ENCODE peak calls at places on chromosome 5, in five cellular contexts. One of them, this sample, is unnamed.

GRCh38 chr5:142551242-142552067 is 134.4 kb downstream of the FGF1 start:
- DNase-seq in hepatocyte: peak
- DNase-seq in uterus: peak
- DNase-seq in OCI-LY7: no peak
- DNase-seq in ascending aorta: no peak
- DNase-seq in this sample: no peak

GRCh38 chr5:97125125-97125683 is 17.2 kb downstream of the LIX1 start:
- DNase-seq in hepatocyte: no peak
- DNase-seq in uterus: no peak
- DNase-seq in OCI-LY7: no peak
- DNase-seq in ascending aorta: no peak
- DNase-seq in this sample: no peak

GRCh38 chr5:98205691-98206461 is 567.6 kb upstream of the RGMB start:
- DNase-seq in hepatocyte: no peak
- DNase-seq in uterus: no peak
- DNase-seq in OCI-LY7: no peak
- DNase-seq in ascending aorta: no peak
- DNase-seq in this sample: no peak

GRCh38 chr5:83313431-83313830 is 158.1 kb upstream of the VCAN start:
- DNase-seq in hepatocyte: peak
- DNase-seq in uterus: no peak
- DNase-seq in OCI-LY7: no peak
- DNase-seq in ascending aorta: no peak
- DNase-seq in this sample: no peak

GRCh38 chr5:172678902-172679301 is 37.8 kb downstream of the NEURL1B start:
- DNase-seq in hepatocyte: peak
- DNase-seq in uterus: peak
- DNase-seq in OCI-LY7: no peak
- DNase-seq in ascending aorta: no peak
- DNase-seq in this sample: peak

GRCh38 chr5:151255621-151256286 is 2.8 kb downstream of the GM2A start:
- DNase-seq in hepatocyte: no peak
- DNase-seq in uterus: no peak
- DNase-seq in OCI-LY7: peak
- DNase-seq in ascending aorta: no peak
- DNase-seq in this sample: no peak

GRCh38 chr5:58544195-58544594 is 38.7 kb upstream of the RAB3C start:
- DNase-seq in hepatocyte: no peak
- DNase-seq in uterus: no peak
- DNase-seq in OCI-LY7: peak
- DNase-seq in ascending aorta: no peak
- DNase-seq in this sample: no peak

GRCh38 chr5:6342689-6343315 is 35.5 kb downstream of the MED10 start:
- DNase-seq in hepatocyte: no peak
- DNase-seq in uterus: no peak
- DNase-seq in OCI-LY7: no peak
- DNase-seq in ascending aorta: no peak
- DNase-seq in this sample: no peak

GRCh38 chr5:39256472-39256871 is 37.1 kb upstream of the FYB1 start:
- DNase-seq in hepatocyte: no peak
- DNase-seq in uterus: no peak
- DNase-seq in OCI-LY7: no peak
- DNase-seq in ascending aorta: no peak
- DNase-seq in this sample: no peak

GRCh38 chr5:77012601-77013000 is 17.6 kb upstream of the AGGF1 start:
- DNase-seq in hepatocyte: peak
- DNase-seq in uterus: no peak
- DNase-seq in OCI-LY7: no peak
- DNase-seq in ascending aorta: no peak
- DNase-seq in this sample: no peak

GRCh38 chr5:34762321-34762871 is 76.6 kb upstream of the TTC23L start:
- DNase-seq in hepatocyte: peak
- DNase-seq in uterus: peak
- DNase-seq in OCI-LY7: no peak
- DNase-seq in ascending aorta: no peak
- DNase-seq in this sample: no peak

GRCh38 chr5:11602298-11602697 is 301.9 kb downstream of the CTNND2 start:
- DNase-seq in hepatocyte: no peak
- DNase-seq in uterus: no peak
- DNase-seq in OCI-LY7: no peak
- DNase-seq in ascending aorta: no peak
- DNase-seq in this sample: no peak

GRCh38 chr5:159764283-159764927 is 151.9 kb upstream of the ADRA1B start:
- DNase-seq in hepatocyte: peak
- DNase-seq in uterus: peak
- DNase-seq in OCI-LY7: no peak
- DNase-seq in ascending aorta: no peak
- DNase-seq in this sample: no peak

GRCh38 chr5:137741718-137742117 is 5.8 kb upstream of the KLHL3 start:
- DNase-seq in hepatocyte: no peak
- DNase-seq in uterus: no peak
- DNase-seq in OCI-LY7: no peak
- DNase-seq in ascending aorta: no peak
- DNase-seq in this sample: no peak

GRCh38 chr5:9513825-9514224 is 32.0 kb downstream of the SEMA5A start:
- DNase-seq in hepatocyte: peak
- DNase-seq in uterus: no peak
- DNase-seq in OCI-LY7: no peak
- DNase-seq in ascending aorta: no peak
- DNase-seq in this sample: no peak

GRCh38 chr5:116814656-116815055 is 240.0 kb upstream of the SEMA6A start:
- DNase-seq in hepatocyte: no peak
- DNase-seq in uterus: no peak
- DNase-seq in OCI-LY7: no peak
- DNase-seq in ascending aorta: no peak
- DNase-seq in this sample: no peak

GRCh38 chr5:179297486-179298180 is 47.6 kb downstream of the ADAMTS2 start:
- DNase-seq in hepatocyte: no peak
- DNase-seq in uterus: peak
- DNase-seq in OCI-LY7: no peak
- DNase-seq in ascending aorta: no peak
- DNase-seq in this sample: no peak

GRCh38 chr5:150286820-150287219 is 2.8 kb downstream of the CAMK2A start:
- DNase-seq in hepatocyte: peak
- DNase-seq in uterus: no peak
- DNase-seq in OCI-LY7: peak
- DNase-seq in ascending aorta: no peak
- DNase-seq in this sample: no peak

GRCh38 chr5:162209005-162209605 is 141.5 kb downstream of the GABRG2 start:
- DNase-seq in hepatocyte: peak
- DNase-seq in uterus: no peak
- DNase-seq in OCI-LY7: peak
- DNase-seq in ascending aorta: no peak
- DNase-seq in this sample: no peak
- TF ChIP-seq CTCF in hepatocyte: peak
- TF ChIP-seq CTCF in uterus: no peak
- TF ChIP-seq CTCF in OCI-LY7: peak
- TF ChIP-seq CTCF in ascending aorta: no peak
- TF ChIP-seq CTCF in this sample: no peak

DNA sequence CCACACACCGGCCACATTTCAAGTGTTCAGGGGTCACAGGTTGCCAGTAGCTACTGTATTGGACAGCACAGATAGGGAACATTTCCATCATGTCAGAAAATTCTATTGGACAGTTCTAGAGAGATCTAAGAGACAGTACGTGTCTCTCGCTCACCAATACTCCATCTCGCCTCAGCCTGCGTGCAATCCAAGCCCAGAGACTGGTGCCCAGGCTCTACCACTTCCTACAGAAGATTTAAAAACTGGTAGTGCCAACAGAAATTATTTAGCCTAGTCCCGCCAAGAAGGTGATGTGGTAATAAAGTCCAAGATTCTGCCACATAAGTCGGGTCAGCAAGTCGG is 390 bp upstream of the SNX2 start:
- DNase-seq in hepatocyte: no peak
- DNase-seq in uterus: no peak
- DNase-seq in OCI-LY7: no peak
- DNase-seq in ascending aorta: no peak
- DNase-seq in this sample: no peak
- H3K27ac ChIP-seq in hepatocyte: peak
- H3K27ac ChIP-seq in uterus: peak
- H3K27ac ChIP-seq in OCI-LY7: no peak
- H3K27ac ChIP-seq in ascending aorta: peak
- H3K27ac ChIP-seq in this sample: peak

DNA sequence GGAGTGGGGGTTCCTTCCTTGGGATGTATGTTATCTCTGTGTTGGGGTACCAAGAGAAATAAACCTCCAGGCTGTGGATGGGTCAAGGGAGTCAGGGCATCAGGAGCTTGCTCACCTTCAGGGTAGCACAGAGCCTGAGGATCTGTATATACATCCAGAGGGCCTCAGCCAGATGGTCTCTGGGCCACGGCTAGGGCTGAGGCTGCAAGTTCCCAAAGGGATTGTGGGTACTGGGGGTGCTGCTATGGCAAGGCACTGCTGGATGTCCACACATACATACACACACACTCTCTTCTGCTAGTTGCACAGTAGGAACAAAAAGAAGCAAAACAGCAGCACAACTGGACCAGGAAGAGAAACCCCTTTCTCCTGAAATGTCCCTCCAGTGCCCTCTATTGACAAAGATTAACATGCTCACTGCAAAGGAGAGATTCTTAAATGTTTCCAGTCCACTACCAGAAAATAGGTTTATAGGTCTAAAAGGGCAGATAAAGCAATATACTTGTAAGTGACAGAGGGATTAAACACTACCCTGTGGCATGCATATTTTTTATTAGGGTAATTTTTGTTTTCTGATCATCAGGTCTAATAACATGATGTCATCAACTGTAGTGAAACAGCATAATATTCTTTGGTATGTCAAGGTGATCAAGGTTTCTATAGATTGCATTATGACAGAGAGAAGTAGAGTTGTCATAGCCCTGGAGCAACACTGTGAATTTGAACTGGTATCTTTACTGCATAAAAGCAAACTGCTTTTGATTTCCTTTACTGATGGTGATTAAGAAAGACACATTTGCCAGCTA is 56.3 kb upstream of the KCNN2 start:
- DNase-seq in hepatocyte: peak
- DNase-seq in uterus: no peak
- DNase-seq in OCI-LY7: peak
- DNase-seq in ascending aorta: no peak
- DNase-seq in this sample: no peak
- TF ChIP-seq CTCF in hepatocyte: peak
- TF ChIP-seq CTCF in uterus: no peak
- TF ChIP-seq CTCF in OCI-LY7: peak
- TF ChIP-seq CTCF in ascending aorta: no peak
- TF ChIP-seq CTCF in this sample: no peak

GRCh38 chr5:5289537-5289936 is 132.9 kb upstream of the ICE1 start:
- DNase-seq in hepatocyte: no peak
- DNase-seq in uterus: no peak
- DNase-seq in OCI-LY7: no peak
- DNase-seq in ascending aorta: no peak
- DNase-seq in this sample: no peak

GRCh38 chr5:5293029-5293428 is 129.4 kb upstream of the ICE1 start:
- DNase-seq in hepatocyte: no peak
- DNase-seq in uterus: no peak
- DNase-seq in OCI-LY7: no peak
- DNase-seq in ascending aorta: no peak
- DNase-seq in this sample: no peak

GRCh38 chr5:5294429-5294828 is 128.0 kb upstream of the ICE1 start:
- DNase-seq in hepatocyte: no peak
- DNase-seq in uterus: no peak
- DNase-seq in OCI-LY7: no peak
- DNase-seq in ascending aorta: no peak
- DNase-seq in this sample: no peak

GRCh38 chr5:5290674-5291334 is 131.7 kb upstream of the ICE1 start:
- DNase-seq in hepatocyte: no peak
- DNase-seq in uterus: no peak
- DNase-seq in OCI-LY7: no peak
- DNase-seq in ascending aorta: no peak
- DNase-seq in this sample: no peak

DNA sequence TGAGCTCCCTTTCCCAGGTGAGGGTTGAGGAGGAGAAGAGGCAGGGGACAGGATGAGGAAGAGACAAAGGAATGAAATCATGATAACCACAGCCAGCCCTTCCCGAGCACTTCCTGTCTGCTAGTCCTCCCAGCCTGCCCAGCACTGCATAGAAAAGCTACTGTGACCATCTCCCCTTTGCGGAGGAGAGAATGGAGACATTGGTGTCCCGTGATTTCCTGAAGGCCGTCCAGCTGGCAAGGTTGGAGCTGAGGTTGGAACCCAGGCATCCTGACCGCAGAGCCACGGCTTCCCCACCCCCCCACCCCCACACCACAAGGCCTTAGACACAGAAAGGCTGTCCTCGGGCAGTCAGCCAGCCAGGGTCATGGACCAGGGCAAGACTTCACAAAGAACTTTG is 131.1 kb upstream of the ICE1 start:
- DNase-seq in hepatocyte: no peak
- DNase-seq in uterus: no peak
- DNase-seq in OCI-LY7: no peak
- DNase-seq in ascending aorta: no peak
- DNase-seq in this sample: no peak
- H3K27ac ChIP-seq in hepatocyte: no peak
- H3K27ac ChIP-seq in uterus: no peak
- H3K27ac ChIP-seq in OCI-LY7: no peak
- H3K27ac ChIP-seq in ascending aorta: no peak
- H3K27ac ChIP-seq in this sample: peak

GRCh38 chr5:41510176-41510831 is at the start of gene PLCXD3:
- DNase-seq in hepatocyte: peak
- DNase-seq in uterus: no peak
- DNase-seq in OCI-LY7: no peak
- DNase-seq in ascending aorta: no peak
- DNase-seq in this sample: peak
- TF ChIP-seq CTCF in hepatocyte: no peak
- TF ChIP-seq CTCF in uterus: no peak
- TF ChIP-seq CTCF in OCI-LY7: no peak
- TF ChIP-seq CTCF in ascending aorta: no peak
- TF ChIP-seq CTCF in this sample: no peak

GRCh38 chr5:43769576-43770352 is 166.8 kb downstream of the NNT start:
- DNase-seq in hepatocyte: peak
- DNase-seq in uterus: peak
- DNase-seq in OCI-LY7: no peak
- DNase-seq in ascending aorta: no peak
- DNase-seq in this sample: no peak
- H3K27ac ChIP-seq in hepatocyte: peak
- H3K27ac ChIP-seq in uterus: no peak
- H3K27ac ChIP-seq in OCI-LY7: no peak
- H3K27ac ChIP-seq in ascending aorta: peak
- H3K27ac ChIP-seq in this sample: no peak

This sample was measured in lung.